ENCODE peak calls at places on chromosomes 4 and X, in four cellular contexts. E is sciatic nerve; X is stimulated activated CD8-positive, alpha-beta memory T cell treated with anti-CD3 and anti-CD28 coated beads, Interleukin-15, amount 100 ng/mL, for 4 hours; K is left kidney. C is an unnamed sample.

GRCh38 chrX:2705461-2705860 is 14.4 kb downstream of the CD99 start:
- DNase-seq in E (no peak), K (no peak), X (no peak), C (no peak)

GRCh38 chrX:40283981-40284380 is 186.2 kb upstream of the BCOR start:
- DNase-seq in X (no peak), E (no peak), K (no peak), C (no peak)

GRCh38 chrX:132594129-132594528 is 105.3 kb upstream of the MBNL3 start:
- DNase-seq in X (no peak), E (no peak), K (no peak), C (no peak)

GRCh38 chr4:154491731-154492249 is at the start of gene DCHS2:
- DNase-seq in E (peak; percentile 56), X (no peak), K (peak; percentile 90), C (no peak)

GRCh38 chr4:52751349-52751911 is at the start of gene ERVMER34-1:
- DNase-seq in X (no peak), K (peak; percentile 91), E (peak; percentile 69), C (peak; percentile 10)

GRCh38 chrX:54920610-54921426 is at the start of gene TRO:
- DNase-seq in E (no peak), K (peak; percentile 85), X (no peak), C (peak; percentile 1)

GRCh38 chr4:71411976-71412375 is 73.2 kb downstream of the SLC4A4 start:
- DNase-seq in K (no peak), E (no peak), X (no peak), C (no peak)

GRCh38 chrX:149715468-149715867 is 3.6 kb downstream of the MAGEA11 start:
- DNase-seq in X (no peak), K (no peak), E (no peak), C (no peak)

GRCh38 chr4:118683513-118683912 is 1.7 kb upstream of the METTL14 start:
- DNase-seq in X (no peak), E (no peak), K (peak; percentile 9), C (no peak)

GRCh38 chrX:119604778-119605177 is 1.4 kb downstream of the NKRF start:
- DNase-seq in X (no peak), K (no peak), E (no peak), C (no peak)

GRCh38 chr4:36568575-36568974 is 287.2 kb downstream of the DTHD1 start:
- DNase-seq in X (no peak), K (no peak), E (no peak), C (no peak)

C was measured in cerebellar nuclear complex.